ENCODE peak calls at places on chromosomes 11 and 22, in nine cellular contexts. A, I, U, S, V, K, P, G and Y are unnamed samples.

GRCh38 chr22:30327864-30328345 is 1.2 kb upstream of the TBC1D10A start:
- DNase-seq in G (no peak), V (no peak), I (no peak), S (no peak), P (peak; percentile 46), K (peak; percentile 43), A (no peak), U (peak; percentile 61), Y (no peak)

GRCh38 chr11:86551693-86552092 is 120.7 kb downstream of the ME3 start:
- DNase-seq in A (no peak), S (no peak), P (no peak), I (peak; percentile 20), G (no peak), K (no peak), U (no peak), V (no peak), Y (no peak)

GRCh38 chr22:34814260-34814659 is 251.7 kb upstream of the ISX start:
- DNase-seq in I (no peak), S (no peak), U (no peak), P (no peak), A (no peak), K (no peak), G (peak; percentile 10), V (no peak), Y (no peak)

GRCh38 chr11:57254631-57255030 is 17.6 kb upstream of the APLNR start:
- DNase-seq in K (no peak), U (no peak), G (no peak), P (no peak), I (no peak), S (no peak), V (no peak), A (no peak), Y (no peak)

GRCh38 chr11:103091024-103091423 is 936 bp downstream of the DCUN1D5 start:
- DNase-seq in G (peak; percentile 23), P (peak; percentile 26), I (peak; percentile 18), K (peak; percentile 22), V (no peak), A (no peak), S (no peak), U (peak; percentile 49), Y (no peak)

GRCh38 chr11:47987310-47987709 is 7.0 kb downstream of the PTPRJ start:
- DNase-seq in K (no peak), U (no peak), A (no peak), G (no peak), S (no peak), P (no peak), V (no peak), I (peak; percentile 37), Y (no peak)

GRCh38 chr11:126190792-126191191 is 20.7 kb downstream of the RPUSD4 start:
- DNase-seq in V (no peak), U (no peak), S (no peak), G (no peak), I (no peak), K (no peak), A (no peak), P (peak; percentile 19), Y (no peak)

GRCh38 chr22:35638408-35638807 is 9.8 kb upstream of the APOL6 start:
- DNase-seq in A (no peak), G (peak; percentile 45), P (no peak), I (no peak), V (no peak), K (peak; percentile 94), U (peak; percentile 47), S (peak; percentile 93), Y (peak; percentile 62)

GRCh38 chr11:126478466-126478865 is 123.0 kb downstream of the ST3GAL4 start:
- DNase-seq in P (no peak), A (no peak), V (no peak), U (no peak), S (no peak), G (no peak), K (no peak), I (no peak), Y (no peak)

GRCh38 chr11:115504279-115505158 is at the start of gene CADM1:
- DNase-seq in S (peak; percentile 92), U (no peak), P (peak; percentile 90), I (peak; percentile 30), K (peak; percentile 78), A (peak; percentile 38), V (peak; percentile 92), G (peak; percentile 95), Y (peak; percentile 95)

GRCh38 chr11:28346209-28346608 is 238.0 kb downstream of the METTL15 start:
- DNase-seq in G (no peak), A (no peak), U (peak; percentile 60), P (peak; percentile 45), S (no peak), K (peak; percentile 81), V (no peak), I (no peak), Y (no peak)

GRCh38 chr11:133064152-133064877 is 468.0 kb downstream of the OPCML start:
- DNase-seq in S (peak; percentile 69), P (peak; percentile 30), U (no peak), V (peak; percentile 36), A (peak; percentile 68), G (peak; percentile 72), I (no peak), K (no peak), Y (peak; percentile 76)

GRCh38 chr11:57477507-57478189 is 17.3 kb downstream of the RTN4RL2 start:
- DNase-seq in U (no peak), I (no peak), K (no peak), V (no peak), S (no peak), P (no peak), A (no peak), G (no peak), Y (peak; percentile 57)

GRCh38 chr11:111846640-111847039 is 24.7 kb downstream of the ALG9 start:
- DNase-seq in P (no peak), U (peak; percentile 62), S (no peak), V (no peak), K (peak; percentile 75), I (no peak), A (peak; percentile 79), G (peak; percentile 62), Y (no peak)

GRCh38 chr11:21604564-21604963 is 588.3 kb upstream of the ANO5 start:
- DNase-seq in K (no peak), V (no peak), S (no peak), A (no peak), G (no peak), P (no peak), U (no peak), I (no peak), Y (no peak)

GRCh38 chr22:49538006-49538405 is 289.7 kb downstream of the BRD1 start:
- DNase-seq in P (no peak), G (no peak), S (no peak), V (no peak), U (no peak), A (no peak), K (no peak), I (no peak), Y (no peak)

GRCh38 chr11:78365381-78365792 is 52.2 kb downstream of the GAB2 start:
- DNase-seq in K (no peak), U (peak; percentile 18), V (peak; percentile 39), G (no peak), P (peak; percentile 21), I (no peak), A (no peak), S (no peak), Y (peak; percentile 57)

GRCh38 chr11:92152245-92152644 is 72.4 kb upstream of the FAT3 start:
- DNase-seq in P (no peak), G (no peak), I (no peak), U (peak; percentile 11), K (no peak), V (no peak), A (no peak), S (no peak), Y (no peak)

GRCh38 chr22:46068176-46068907 is 82.0 kb upstream of the PPARA start:
- DNase-seq in G (peak; percentile 31), P (no peak), A (no peak), U (peak; percentile 42), V (no peak), I (no peak), K (no peak), S (no peak), Y (no peak)

GRCh38 chr11:134611537-134611936 is 199.5 kb upstream of the B3GAT1 start:
- DNase-seq in A (no peak), K (no peak), S (no peak), V (no peak), U (no peak), I (no peak), G (no peak), P (no peak), Y (no peak)

GRCh38 chr11:46914363-46914762 is 4.0 kb downstream of the LRP4 start:
- DNase-seq in P (peak; percentile 33), I (no peak), U (no peak), S (peak; percentile 58), A (peak; percentile 64), G (peak; percentile 27), V (no peak), K (no peak), Y (no peak)

GRCh38 chr22:43889366-43890253 is 2.2 kb downstream of the PNPLA5 start:
- DNase-seq in G (peak; percentile 19), S (no peak), K (peak; percentile 13), U (peak; percentile 42), A (no peak), I (no peak), P (peak; percentile 21), V (no peak), Y (no peak)
- TF ChIP-seq CTCF in G (peak; percentile 33), S (no peak), K (peak; percentile 27), U (peak; percentile 17), A (peak; percentile 50), I (no peak), P (peak; percentile 22), V (peak; percentile 37), Y (no peak)

DNA sequence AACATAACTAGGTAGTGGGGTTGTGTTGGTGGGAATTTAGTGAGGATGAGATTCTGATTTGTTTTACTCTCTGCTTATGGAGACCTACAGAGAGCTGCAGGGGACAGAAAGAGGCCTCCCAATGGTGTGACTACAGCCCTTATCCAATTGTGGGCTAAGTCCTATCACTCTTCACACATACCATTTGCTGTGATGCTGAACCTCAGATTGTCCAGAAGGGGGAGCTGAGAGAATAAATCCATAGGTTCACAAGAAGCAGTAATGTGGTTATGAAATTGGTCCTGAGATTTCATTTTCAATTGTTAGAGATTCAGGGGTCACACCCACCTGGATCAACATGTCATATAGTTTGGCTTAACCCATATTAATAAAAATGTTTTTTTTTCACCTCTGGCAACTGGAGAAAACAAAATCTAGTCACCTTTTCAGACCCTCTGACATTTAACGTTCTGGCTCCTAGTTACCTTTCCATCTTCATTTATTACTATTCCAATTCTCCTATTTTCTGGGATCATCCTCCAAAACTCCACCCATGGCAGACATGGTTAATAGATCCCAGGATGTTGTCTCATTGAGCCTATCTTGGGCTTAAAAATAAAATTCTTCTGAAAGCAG is 53.3 kb upstream of the PTPN5 start:
- DNase-seq in S (no peak), I (peak; percentile 40), K (peak; percentile 23), P (peak; percentile 27), U (peak; percentile 55), V (no peak), A (peak; percentile 37), G (peak; percentile 14), Y (no peak)
- TF ChIP-seq CTCF in S (peak; percentile 40), I (peak; percentile 69), K (peak; percentile 68), P (peak; percentile 82), U (peak; percentile 54), V (peak; percentile 77), A (peak; percentile 74), G (peak; percentile 84), Y (no peak)

GRCh38 chr22:41285820-41286638 is at the start of gene RANGAP1:
- DNase-seq in A (peak; percentile 98), I (peak; percentile 99), P (peak; percentile 99), U (peak; percentile 99), K (peak; percentile 98), V (peak; percentile 97), S (peak; percentile 98), G (peak; percentile 99), Y (peak; percentile 99)
- TF ChIP-seq CTCF in A (peak; percentile 30), I (peak; percentile 16), P (no peak), U (no peak), K (peak; percentile 32), V (no peak), S (peak; percentile 46), G (peak; percentile 22), Y (no peak)

GRCh38 chr11:66853242-66854229 is 3.3 kb upstream of the LRFN4 start:
- DNase-seq in I (no peak), A (no peak), K (no peak), S (no peak), V (no peak), G (no peak), P (no peak), U (no peak), Y (no peak)
- TF ChIP-seq CTCF in I (no peak), A (no peak), K (no peak), S (no peak), V (no peak), G (no peak), P (no peak), U (no peak), Y (no peak)